ENCODE peak calls at places on chromosome 19, in six cellular contexts. C is neural progenitor cell, U is astrocyte, B is HCT116, V is A673, D is PC-9. P is an unnamed sample. For H3K9me3, the result is how much of the 10 kb centered on the place peaks cover.

GRCh38 chr19:47231215-47232054 is 436 bp upstream of the BBC3 start:
- DNase-seq in U (peak), B (no peak), V (peak), C (peak), D (peak), P (no peak)

GRCh38 chr19:45569619-45570421 is 14.8 kb downstream of the OPA3 start:
- DNase-seq in C (peak), B (peak), V (peak), U (no peak), D (peak), P (no peak)

GRCh38 chr19:27745978-27746542 is 1466.9 kb downstream of the UQCRFS1 start:
- DNase-seq in D (no peak), C (no peak), B (no peak), U (no peak), V (no peak), P (no peak)

GRCh38 chr19:32889137-32889934 is 19.8 kb upstream of the SLC7A9 start:
- DNase-seq in D (no peak), V (no peak), C (no peak), B (no peak), U (no peak), P (no peak)

GRCh38 chr19:45911291-45911690 is 3.3 kb downstream of the NANOS2 start:
- DNase-seq in V (no peak), C (no peak), U (no peak), D (no peak), B (no peak), P (no peak)

GRCh38 chr19:7631577-7631976 is 1.9 kb downstream of the PCP2 start:
- DNase-seq in D (no peak), U (no peak), B (no peak), V (no peak), C (no peak), P (no peak)

GRCh38 chr19:46016426-46017094 is 6.3 kb downstream of the PGLYRP1 start:
- DNase-seq in D (peak), C (peak), B (peak), V (peak), U (peak), P (no peak)

GRCh38 chr19:38277969-38278680 is 13.8 kb downstream of the SPINT2 start:
- DNase-seq in D (peak), C (no peak), V (no peak), B (no peak), U (peak), P (no peak)

GRCh38 chr19:10205636-10206035 is 10.9 kb upstream of the DNMT1 start:
- DNase-seq in B (no peak), D (peak), U (no peak), V (no peak), C (no peak), P (no peak)

GRCh38 chr19:21335721-21336120 is 6.5 kb upstream of the ZNF708 start:
- DNase-seq in V (no peak), D (no peak), C (no peak), U (no peak), B (no peak), P (no peak)

GRCh38 chr19:49570997-49571676 is 9.2 kb downstream of the NOSIP start:
- DNase-seq in D (peak), C (peak), B (no peak), U (no peak), V (peak), P (no peak)

GRCh38 chr19:46471116-46471733 is at the start of gene PNMA8A:
- DNase-seq in B (no peak), V (peak), C (peak), D (no peak), U (peak), P (no peak)

GRCh38 chr19:10861118-10861651 is 10.2 kb upstream of the CARM1 start:
- DNase-seq in D (no peak), U (no peak), C (peak), B (peak), V (peak), P (no peak)

GRCh38 chr19:46717716-46718143 is 816 bp upstream of the PRKD2 start:
- DNase-seq in C (no peak), U (no peak), V (no peak), B (no peak), D (no peak), P (no peak)

GRCh38 chr19:46787331-46788100 is 878 bp downstream of the SLC1A5 start:
- DNase-seq in D (peak), U (peak), V (peak), B (no peak), C (peak), P (no peak)

GRCh38 chr19:16070366-16070990 is 5.8 kb upstream of the TPM4 start:
- DNase-seq in B (peak), U (no peak), V (no peak), D (peak), C (no peak), P (no peak)

GRCh38 chr19:2993579-2993978 is 16.2 kb downstream of the TLE6 start:
- DNase-seq in D (no peak), B (no peak), V (no peak), U (no peak), C (no peak), P (no peak)

GRCh38 chr19:2266183-2266993 is 10.2 kb upstream of the JSRP1 start:
- DNase-seq in D (no peak), B (no peak), C (no peak), U (peak), V (no peak), P (no peak)

GRCh38 chr19:18541992-18542935 is 1.1 kb downstream of the FKBP8 start:
- DNase-seq in C (peak), D (no peak), V (no peak), U (no peak), B (no peak), P (no peak)

GRCh38 chr19:41974652-41975051 is 15.5 kb upstream of the RABAC1 start:
- DNase-seq in B (no peak), C (no peak), D (no peak), V (no peak), U (no peak), P (no peak)

GRCh38 chr19:53294786-53295441 is 27.4 kb upstream of the VN1R4 start:
- DNase-seq in C (peak), V (no peak), D (no peak), B (no peak), U (peak), P (no peak)

GRCh38 chr19:3131168-3131567 is 4.7 kb upstream of the GNA15 start:
- DNase-seq in V (no peak), B (no peak), D (no peak), C (no peak), U (no peak), P (no peak)

GRCh38 chr19:42634409-42635232 is 39.9 kb upstream of the CEACAM8 start:
- DNase-seq in D (no peak), B (peak), C (peak), U (no peak), V (peak), P (no peak)

GRCh38 chr19:11420894-11421606 is 1.9 kb upstream of the RGL3 start:
- DNase-seq in B (no peak), V (no peak), U (no peak), D (no peak), C (peak), P (no peak)

GRCh38 chr19:42325896-42326771 is 699 bp downstream of the MEGF8 start:
- DNase-seq in D (no peak), U (no peak), C (no peak), V (no peak), B (no peak), P (no peak)

GRCh38 chr19:4534836-4535658 is at the start of gene PLIN5:
- DNase-seq in U (peak), V (peak), C (peak), B (peak), D (peak), P (peak)

GRCh38 chr19:10887616-10888367 is 16.4 kb downstream of the CARM1 start:
- DNase-seq in D (no peak), C (no peak), U (no peak), B (no peak), V (no peak), P (no peak)

GRCh38 chr19:45250832-45251451 is at the start of gene MARK4:
- DNase-seq in C (peak), V (peak), B (peak), D (no peak), U (no peak), P (no peak)

GRCh38 chr19:6590458-6591319 is at the start of gene CD70:
- DNase-seq in B (no peak), U (no peak), V (peak), D (no peak), C (peak), P (no peak)

GRCh38 chr19:48478339-48479061 is 9.3 kb downstream of the CYTH2 start:
- DNase-seq in V (no peak), C (no peak), U (no peak), D (no peak), B (no peak), P (no peak)

GRCh38 chr19:33712268-33712667 is 84.4 kb upstream of the KCTD15 start:
- DNase-seq in B (no peak), D (no peak), C (no peak), U (no peak), V (no peak), P (no peak)

GRCh38 chr19:34241513-34242337 is 12.6 kb upstream of the GARRE1 start:
- DNase-seq in V (no peak), B (no peak), D (peak), U (no peak), C (peak), P (no peak)

GRCh38 chr19:29676586-29676985 is 11.3 kb downstream of the PLEKHF1 start:
- DNase-seq in U (no peak), D (peak), B (no peak), C (no peak), V (no peak), P (no peak)

GRCh38 chr19:58477130-58477529 is 978 bp downstream of the ZNF446 start:
- DNase-seq in D (no peak), B (no peak), U (no peak), C (no peak), V (no peak), P (no peak)

GRCh38 chr19:23286477-23286876 is 36.3 kb upstream of the ZNF724 start:
- DNase-seq in C (peak), V (no peak), U (no peak), D (no peak), B (no peak), P (no peak)

GRCh38 chr19:18697680-18698079 is 14.2 kb downstream of the CRTC1 start:
- DNase-seq in U (no peak), C (no peak), V (no peak), D (no peak), B (no peak), P (no peak)

GRCh38 chr19:2032296-2032941 is 16.9 kb upstream of the BTBD2 start:
- DNase-seq in C (peak), B (peak), V (peak), D (peak), U (peak), P (no peak)

GRCh38 chr19:43984687-43985000 is 656 bp downstream of the ZNF155 start:
- DNase-seq in B (no peak), V (peak), D (no peak), C (no peak), U (peak), P (no peak)

DNA sequence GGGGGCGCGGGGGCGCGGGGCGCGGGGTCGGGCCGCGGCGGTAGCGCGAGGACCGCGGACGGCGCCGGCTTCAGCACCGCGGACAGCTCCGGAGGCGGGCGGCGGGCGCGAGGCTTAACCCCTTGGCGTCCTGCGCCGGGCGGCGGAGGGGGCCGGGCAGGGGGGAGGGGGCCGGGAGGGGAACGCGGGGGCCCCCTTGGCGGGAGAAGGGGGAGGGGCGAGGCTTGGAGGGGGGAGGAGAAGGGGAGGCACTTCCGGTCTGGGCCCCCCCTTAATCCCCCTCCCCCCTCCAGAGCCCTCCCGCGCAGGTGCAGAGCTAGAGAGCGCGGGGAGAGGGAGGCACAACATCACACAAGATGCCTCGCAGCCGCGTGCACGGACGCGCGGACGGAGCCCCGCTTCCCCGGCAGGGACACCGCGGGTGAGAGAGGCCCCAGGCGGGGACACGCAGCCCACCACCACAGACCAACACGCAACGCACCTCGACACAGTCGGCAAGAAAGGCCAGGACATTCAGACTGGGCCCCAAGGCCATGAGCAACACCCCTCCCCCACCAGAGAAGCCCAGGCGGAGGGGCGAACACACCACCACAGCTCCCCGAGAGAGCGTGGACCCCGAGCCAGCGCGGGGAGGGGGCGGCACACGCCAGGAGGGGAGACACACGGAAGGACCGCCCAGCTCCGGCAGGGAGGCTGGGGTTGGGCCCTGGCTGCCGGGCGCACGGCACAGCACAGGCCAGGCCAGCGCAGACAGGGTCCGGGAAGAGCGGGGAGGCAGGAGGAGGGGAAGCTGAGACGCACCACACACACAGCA is 24.1 kb downstream of the SHANK1 start:
- DNase-seq in B (no peak), D (no peak), V (peak), U (no peak), C (peak), P (no peak)
- TF ChIP-seq EZH2 in B (no peak), D (no peak), V (no peak), U (peak), C (no peak), P (no peak)

DNA sequence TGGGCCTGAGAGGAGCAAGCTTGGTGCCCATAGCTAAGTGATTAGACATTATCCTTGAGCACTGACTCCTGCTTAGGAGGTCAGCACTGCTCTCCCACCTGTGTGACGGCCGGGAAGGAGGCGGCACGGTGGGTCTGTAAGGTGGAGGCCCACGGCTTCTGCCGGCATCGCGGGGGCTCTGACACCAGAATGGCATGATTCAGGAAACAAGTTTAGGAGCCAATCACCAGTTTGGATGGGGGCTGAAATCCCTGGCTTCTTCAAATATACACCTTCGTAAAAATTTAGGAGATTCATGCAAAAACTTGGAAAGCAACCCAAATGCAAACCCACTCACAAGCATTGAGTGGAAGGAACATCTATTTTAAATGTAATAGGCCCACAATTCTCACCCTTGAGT is 307.3 kb upstream of the TSHZ3 start:
- DNase-seq in U (no peak), B (no peak), V (no peak), D (no peak), C (no peak), P (no peak)
- H3K9me3 ChIP-seq in U (under half), B (under half), V (under half), D (under half), C (under half), P (under half)

GRCh38 chr19:39738809-39739208 is 980 bp upstream of the CLC start:
- DNase-seq in U (no peak), V (no peak), C (no peak), B (no peak), D (no peak), P (no peak)

GRCh38 chr19:39737929-39738328 is at the start of gene CLC:
- DNase-seq in B (no peak), D (no peak), V (no peak), C (no peak), U (no peak), P (no peak)

GRCh38 chr19:39735688-39736087 is 2.1 kb downstream of the CLC start:
- DNase-seq in C (no peak), V (no peak), B (no peak), D (no peak), U (no peak), P (no peak)

GRCh38 chr19:39736088-39736487 is 1.7 kb downstream of the CLC start:
- DNase-seq in U (no peak), C (no peak), D (no peak), V (no peak), B (no peak), P (no peak)

DNA sequence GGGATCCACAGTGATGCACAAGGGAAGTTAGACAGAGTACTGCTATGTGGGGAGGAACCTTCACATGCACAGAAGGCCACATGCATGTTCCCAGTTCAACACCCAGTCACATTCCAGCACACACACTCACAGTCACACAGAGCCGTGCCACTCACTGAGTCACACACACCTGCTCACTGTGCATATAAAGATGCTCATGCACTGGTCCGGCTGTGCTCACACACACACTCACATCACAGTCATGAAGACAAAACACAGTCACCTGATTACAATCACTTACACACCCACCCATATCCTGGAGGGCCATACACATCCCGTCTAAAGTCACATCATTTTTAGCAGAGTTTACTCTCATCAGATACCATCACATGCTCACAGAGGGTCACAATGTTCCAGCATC is 478 bp downstream of the CLC start:
- DNase-seq in B (no peak), U (no peak), D (no peak), C (no peak), V (no peak), P (no peak)
- TF ChIP-seq EZH2 in B (no peak), U (no peak), D (no peak), C (no peak), V (no peak), P (no peak)

DNA sequence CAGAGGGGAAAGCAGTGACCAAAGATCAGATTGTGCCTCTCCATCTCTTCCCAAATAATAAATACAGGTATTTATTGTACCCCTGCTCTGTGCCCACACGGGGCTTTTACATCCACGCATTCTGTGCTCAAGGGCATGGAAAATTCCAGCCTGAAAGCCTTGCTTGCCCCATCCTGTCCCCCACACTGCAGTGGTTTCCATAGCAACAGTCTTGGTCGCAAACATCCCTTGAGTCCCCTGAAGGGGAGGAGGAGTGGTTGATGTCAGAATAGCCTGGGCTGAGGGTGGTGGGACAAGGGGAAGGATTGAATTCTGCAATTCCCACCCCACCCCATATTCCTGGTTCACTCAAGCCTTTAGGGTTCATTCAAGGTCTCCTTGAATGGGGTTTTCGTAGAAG is 41.0 kb upstream of the USP29 start:
- DNase-seq in V (no peak), U (no peak), D (no peak), B (no peak), C (no peak), P (no peak)
- H3K9me3 ChIP-seq in V (under half), U (under half), D (under half), B (under half), C (under half), P (under half)

GRCh38 chr19:55156202-55157063 is 1.1 kb downstream of the TNNI3 start:
- DNase-seq in C (peak), B (peak), V (peak), D (no peak), U (no peak), P (peak)
- TF ChIP-seq EZH2 in C (no peak), B (no peak), V (no peak), D (no peak), U (no peak), P (no peak)